ENCODE peak calls at places on chromosome 4, in ten cellular contexts. E, S, H, Q, I, T, P, N, Y and R are unnamed samples.

GRCh38 chr4:98659741-98660507 is 1.5 kb upstream of the TSPAN5 start:
- DNase-seq in E (no peak), S (no peak), H (peak; percentile 65), Q (peak; percentile 61), I (no peak), T (no peak), P (no peak), N (peak; percentile 79), Y (peak; percentile 3), R (no peak)

GRCh38 chr4:184416913-184417734 is 57.2 kb downstream of the IRF2 start:
- DNase-seq in E (no peak), S (peak; percentile 61), H (peak; percentile 75), Q (no peak), I (no peak), T (peak; percentile 17), P (no peak), N (no peak), Y (peak; percentile 37), R (no peak)

GRCh38 chr4:62814510-62815047 is 1594.7 kb downstream of the TECRL start:
- DNase-seq in E (no peak), S (no peak), H (no peak), Q (no peak), I (no peak), T (no peak), P (no peak), N (no peak), Y (no peak), R (no peak)

GRCh38 chr4:14783011-14783877 is 219.0 kb upstream of the CPEB2 start:
- DNase-seq in E (peak; percentile 1), S (no peak), H (no peak), Q (no peak), I (no peak), T (no peak), P (no peak), N (no peak), Y (no peak), R (no peak)

GRCh38 chr4:11487876-11488545 is 59.3 kb upstream of the HS3ST1 start:
- DNase-seq in E (peak; percentile 49), S (no peak), H (peak; percentile 86), Q (peak; percentile 24), I (no peak), T (no peak), P (peak; percentile 64), N (no peak), Y (no peak), R (no peak)

GRCh38 chr4:106914223-106914622 is 121.9 kb downstream of the DKK2 start:
- DNase-seq in E (peak; percentile 2), S (no peak), H (peak; percentile 43), Q (no peak), I (no peak), T (no peak), P (no peak), N (no peak), Y (no peak), R (no peak)

GRCh38 chr4:99011910-99012309 is 16.4 kb downstream of the METAP1 start:
- DNase-seq in E (no peak), S (no peak), H (no peak), Q (no peak), I (no peak), T (no peak), P (no peak), N (no peak), Y (no peak), R (no peak)

GRCh38 chr4:143558823-143559756 is 45.6 kb downstream of the SMARCA5 start:
- DNase-seq in E (peak; percentile 58), S (peak; percentile 78), H (peak; percentile 63), Q (peak; percentile 89), I (peak; percentile 20), T (peak; percentile 39), P (peak; percentile 72), N (peak; percentile 29), Y (peak; percentile 69), R (no peak)

GRCh38 chr4:150906987-150907633 is 108.0 kb downstream of the LRBA start:
- DNase-seq in E (peak; percentile 27), S (no peak), H (no peak), Q (no peak), I (no peak), T (no peak), P (no peak), N (no peak), Y (no peak), R (no peak)

GRCh38 chr4:54371211-54371610 is 142.1 kb downstream of the PDGFRA start:
- DNase-seq in E (no peak), S (no peak), H (no peak), Q (no peak), I (no peak), T (no peak), P (no peak), N (no peak), Y (no peak), R (peak; percentile 26)

GRCh38 chr4:104975617-104976016 is 171.1 kb upstream of the TET2 start:
- DNase-seq in E (no peak), S (no peak), H (no peak), Q (no peak), I (no peak), T (no peak), P (no peak), N (no peak), Y (no peak), R (no peak)

GRCh38 chr4:49018718-49019295 is 32.7 kb downstream of the CWH43 start:
- DNase-seq in E (no peak), S (no peak), H (no peak), Q (no peak), I (no peak), T (no peak), P (no peak), N (no peak), Y (no peak), R (no peak)

GRCh38 chr4:109207060-109207459 is 95.4 kb downstream of the COL25A1 start:
- DNase-seq in E (peak; percentile 16), S (no peak), H (peak; percentile 53), Q (peak; percentile 10), I (no peak), T (no peak), P (no peak), N (no peak), Y (no peak), R (no peak)

GRCh38 chr4:39104255-39104654 is 42.2 kb downstream of the KLHL5 start:
- DNase-seq in E (no peak), S (no peak), H (no peak), Q (no peak), I (no peak), T (no peak), P (no peak), N (no peak), Y (no peak), R (no peak)

GRCh38 chr4:73505567-73505966 is 24.0 kb downstream of the AFM start:
- DNase-seq in E (no peak), S (no peak), H (no peak), Q (no peak), I (no peak), T (no peak), P (no peak), N (no peak), Y (no peak), R (no peak)

GRCh38 chr4:136281307-136281706 is 1251.0 kb downstream of the PCDH18 start:
- DNase-seq in E (no peak), S (no peak), H (no peak), Q (no peak), I (no peak), T (no peak), P (no peak), N (no peak), Y (no peak), R (no peak)

GRCh38 chr4:24913099-24913445 is 230 bp upstream of the CCDC149 start:
- DNase-seq in E (peak; percentile 12), S (no peak), H (no peak), Q (no peak), I (no peak), T (no peak), P (no peak), N (peak; percentile 2), Y (no peak), R (no peak)

GRCh38 chr4:26021417-26022345 is 107.7 kb downstream of the SMIM20 start:
- DNase-seq in E (peak; percentile 49), S (no peak), H (no peak), Q (no peak), I (no peak), T (no peak), P (peak; percentile 63), N (no peak), Y (no peak), R (no peak)

GRCh38 chr4:135838889-135839288 is 1637.3 kb upstream of the PABPC4L start:
- DNase-seq in E (no peak), S (no peak), H (no peak), Q (peak; percentile 61), I (no peak), T (no peak), P (no peak), N (no peak), Y (peak; percentile 52), R (no peak)

GRCh38 chr4:111930658-111931057 is 214.6 kb upstream of the FAM241A start:
- DNase-seq in E (no peak), S (peak; percentile 11), H (no peak), Q (no peak), I (no peak), T (no peak), P (no peak), N (no peak), Y (no peak), R (no peak)

GRCh38 chr4:169153451-169153850 is 117.3 kb downstream of the SH3RF1 start:
- DNase-seq in E (no peak), S (no peak), H (no peak), Q (no peak), I (no peak), T (no peak), P (no peak), N (no peak), Y (no peak), R (no peak)

GRCh38 chr4:78629991-78630541 is 78.5 kb downstream of the ANXA3 start:
- DNase-seq in E (no peak), S (no peak), H (peak; percentile 77), Q (peak; percentile 63), I (no peak), T (no peak), P (no peak), N (no peak), Y (no peak), R (no peak)

GRCh38 chr4:4919926-4920325 is 60.5 kb downstream of the MSX1 start:
- DNase-seq in E (peak; percentile 18), S (no peak), H (no peak), Q (no peak), I (no peak), T (no peak), P (no peak), N (no peak), Y (no peak), R (no peak)

GRCh38 chr4:136690363-136690762 is 841.9 kb downstream of the PCDH18 start:
- DNase-seq in E (no peak), S (no peak), H (no peak), Q (peak; percentile 6), I (no peak), T (no peak), P (no peak), N (no peak), Y (no peak), R (no peak)

GRCh38 chr4:28654618-28655017 is 1794.0 kb downstream of the STIM2 start:
- DNase-seq in E (no peak), S (no peak), H (no peak), Q (no peak), I (no peak), T (no peak), P (no peak), N (no peak), Y (no peak), R (no peak)

GRCh38 chr4:122930877-122931276 is 8.5 kb upstream of the NUDT6 start:
- DNase-seq in E (peak; percentile 50), S (peak; percentile 2), H (peak; percentile 45), Q (no peak), I (no peak), T (no peak), P (peak; percentile 5), N (peak; percentile 13), Y (peak; percentile 45), R (no peak)

GRCh38 chr4:57168986-57169385 is 58.8 kb upstream of the IGFBP7 start:
- DNase-seq in E (no peak), S (no peak), H (no peak), Q (no peak), I (no peak), T (no peak), P (no peak), N (no peak), Y (no peak), R (no peak)

GRCh38 chr4:138555107-138555506 is 313.0 kb upstream of the SLC7A11 start:
- DNase-seq in E (no peak), S (no peak), H (no peak), Q (no peak), I (no peak), T (no peak), P (no peak), N (no peak), Y (no peak), R (no peak)